ENCODE peak calls at places on chromosomes 16 and 17, in nine cellular contexts. One of them, this sample, is unnamed.

GRCh38 chr16:15485175-15485574 is 50.8 kb downstream of the BMERB1 start:
- DNase-seq in AG04450: no peak
- DNase-seq in progenitor cell of endocrine pancreas: no peak
- DNase-seq in lung: no peak
- DNase-seq in epithelial cell of esophagus: no peak
- DNase-seq in transverse colon: no peak
- DNase-seq in heart right ventricle: no peak
- DNase-seq in bronchial epithelial cell: no peak
- DNase-seq in CD4-positive, alpha-beta T cell: no peak
- DNase-seq in this sample: no peak

GRCh38 chr16:87996962-87997880 is 46.0 kb downstream of the BANP start:
- DNase-seq in bronchial epithelial cell: no peak
- DNase-seq in AG04450: no peak
- DNase-seq in transverse colon: no peak
- DNase-seq in lung: no peak
- DNase-seq in progenitor cell of endocrine pancreas: no peak
- DNase-seq in heart right ventricle: no peak
- DNase-seq in CD4-positive, alpha-beta T cell: no peak
- DNase-seq in epithelial cell of esophagus: no peak
- DNase-seq in this sample: no peak

GRCh38 chr17:6471531-6472465 is 27.5 kb downstream of the PIMREG start:
- DNase-seq in CD4-positive, alpha-beta T cell: no peak
- DNase-seq in AG04450: peak
- DNase-seq in heart right ventricle: no peak
- DNase-seq in epithelial cell of esophagus: peak
- DNase-seq in transverse colon: no peak
- DNase-seq in progenitor cell of endocrine pancreas: no peak
- DNase-seq in lung: no peak
- DNase-seq in bronchial epithelial cell: peak
- DNase-seq in this sample: peak

GRCh38 chr17:17905036-17905320 is 67.2 kb downstream of the TOM1L2 start:
- DNase-seq in progenitor cell of endocrine pancreas: no peak
- DNase-seq in transverse colon: no peak
- DNase-seq in epithelial cell of esophagus: no peak
- DNase-seq in lung: no peak
- DNase-seq in CD4-positive, alpha-beta T cell: no peak
- DNase-seq in bronchial epithelial cell: no peak
- DNase-seq in AG04450: no peak
- DNase-seq in heart right ventricle: no peak
- DNase-seq in this sample: no peak

GRCh38 chr17:43326490-43327275 is 72.1 kb upstream of the ARL4D start:
- DNase-seq in AG04450: no peak
- DNase-seq in progenitor cell of endocrine pancreas: no peak
- DNase-seq in transverse colon: no peak
- DNase-seq in heart right ventricle: no peak
- DNase-seq in bronchial epithelial cell: no peak
- DNase-seq in lung: no peak
- DNase-seq in CD4-positive, alpha-beta T cell: no peak
- DNase-seq in epithelial cell of esophagus: no peak
- DNase-seq in this sample: no peak

GRCh38 chr16:65062736-65063583 is 58.9 kb downstream of the CDH11 start:
- DNase-seq in AG04450: no peak
- DNase-seq in lung: peak
- DNase-seq in heart right ventricle: no peak
- DNase-seq in bronchial epithelial cell: no peak
- DNase-seq in transverse colon: no peak
- DNase-seq in progenitor cell of endocrine pancreas: no peak
- DNase-seq in epithelial cell of esophagus: no peak
- DNase-seq in CD4-positive, alpha-beta T cell: no peak
- DNase-seq in this sample: no peak

GRCh38 chr16:84072014-84072413 is 29.4 kb upstream of the SLC38A8 start:
- DNase-seq in progenitor cell of endocrine pancreas: no peak
- DNase-seq in CD4-positive, alpha-beta T cell: no peak
- DNase-seq in lung: no peak
- DNase-seq in AG04450: peak
- DNase-seq in heart right ventricle: no peak
- DNase-seq in bronchial epithelial cell: peak
- DNase-seq in transverse colon: no peak
- DNase-seq in epithelial cell of esophagus: peak
- DNase-seq in this sample: no peak

GRCh38 chr16:16797239-16797638 is 418.3 kb downstream of the NPIPA7 start:
- DNase-seq in CD4-positive, alpha-beta T cell: no peak
- DNase-seq in heart right ventricle: no peak
- DNase-seq in epithelial cell of esophagus: no peak
- DNase-seq in bronchial epithelial cell: no peak
- DNase-seq in lung: no peak
- DNase-seq in transverse colon: no peak
- DNase-seq in AG04450: no peak
- DNase-seq in progenitor cell of endocrine pancreas: no peak
- DNase-seq in this sample: no peak

GRCh38 chr17:13671771-13672170 is 70.0 kb upstream of the HS3ST3A1 start:
- DNase-seq in AG04450: no peak
- DNase-seq in heart right ventricle: no peak
- DNase-seq in lung: no peak
- DNase-seq in transverse colon: no peak
- DNase-seq in bronchial epithelial cell: peak
- DNase-seq in progenitor cell of endocrine pancreas: no peak
- DNase-seq in epithelial cell of esophagus: peak
- DNase-seq in CD4-positive, alpha-beta T cell: no peak
- DNase-seq in this sample: no peak

GRCh38 chr16:68298312-68298711 is 12.4 kb downstream of the SLC7A6OS start:
- DNase-seq in progenitor cell of endocrine pancreas: no peak
- DNase-seq in heart right ventricle: no peak
- DNase-seq in lung: no peak
- DNase-seq in epithelial cell of esophagus: no peak
- DNase-seq in transverse colon: no peak
- DNase-seq in bronchial epithelial cell: no peak
- DNase-seq in CD4-positive, alpha-beta T cell: no peak
- DNase-seq in AG04450: no peak
- DNase-seq in this sample: no peak

GRCh38 chr16:84588991-84589390 is 28.9 kb downstream of the COTL1 start:
- DNase-seq in transverse colon: no peak
- DNase-seq in lung: no peak
- DNase-seq in heart right ventricle: no peak
- DNase-seq in AG04450: no peak
- DNase-seq in epithelial cell of esophagus: no peak
- DNase-seq in progenitor cell of endocrine pancreas: no peak
- DNase-seq in bronchial epithelial cell: no peak
- DNase-seq in CD4-positive, alpha-beta T cell: no peak
- DNase-seq in this sample: no peak

GRCh38 chr16:1538804-1539520 is 5.5 kb downstream of the TMEM204 start:
- DNase-seq in CD4-positive, alpha-beta T cell: peak
- DNase-seq in heart right ventricle: peak
- DNase-seq in lung: no peak
- DNase-seq in progenitor cell of endocrine pancreas: no peak
- DNase-seq in epithelial cell of esophagus: no peak
- DNase-seq in bronchial epithelial cell: no peak
- DNase-seq in AG04450: no peak
- DNase-seq in transverse colon: no peak
- DNase-seq in this sample: no peak

GRCh38 chr17:76775021-76775420 is 37.1 kb downstream of the MFSD11 start:
- DNase-seq in transverse colon: no peak
- DNase-seq in heart right ventricle: no peak
- DNase-seq in CD4-positive, alpha-beta T cell: no peak
- DNase-seq in epithelial cell of esophagus: no peak
- DNase-seq in bronchial epithelial cell: no peak
- DNase-seq in progenitor cell of endocrine pancreas: no peak
- DNase-seq in lung: no peak
- DNase-seq in AG04450: no peak
- DNase-seq in this sample: no peak

DNA sequence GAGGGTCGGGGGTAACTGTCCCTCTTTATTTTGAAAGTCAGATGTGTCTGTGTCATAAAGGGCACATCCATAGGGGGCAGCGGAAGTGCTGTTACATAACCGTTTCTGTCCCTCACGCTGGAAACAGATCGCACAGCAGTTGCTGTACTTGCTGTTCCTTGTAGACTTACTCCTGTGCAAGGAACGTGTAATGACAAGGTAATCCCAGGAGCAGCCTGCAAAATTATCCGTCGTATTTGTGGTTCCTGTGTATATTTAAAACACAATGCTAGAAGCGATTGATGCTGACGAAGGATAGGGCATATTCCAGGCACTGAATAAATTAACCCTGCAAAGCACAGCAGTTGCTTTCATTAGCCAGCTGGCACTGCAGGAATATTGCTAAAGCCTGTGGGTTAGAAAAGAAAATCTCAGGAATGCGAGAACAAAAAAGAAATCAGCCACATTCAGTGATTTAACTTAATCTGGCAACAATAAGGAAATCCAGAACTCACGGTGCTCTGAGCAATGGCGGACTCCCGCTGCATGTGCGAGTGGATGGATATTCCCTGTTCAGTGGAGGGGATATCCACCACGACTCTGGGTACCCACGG is 76.2 kb downstream of the SPECC1 start:
- DNase-seq in bronchial epithelial cell: no peak
- DNase-seq in AG04450: no peak
- DNase-seq in transverse colon: no peak
- DNase-seq in heart right ventricle: no peak
- DNase-seq in epithelial cell of esophagus: no peak
- DNase-seq in progenitor cell of endocrine pancreas: no peak
- DNase-seq in lung: no peak
- DNase-seq in CD4-positive, alpha-beta T cell: no peak
- DNase-seq in this sample: no peak
- TF ChIP-seq CTCF in bronchial epithelial cell: no peak
- TF ChIP-seq CTCF in AG04450: no peak
- TF ChIP-seq CTCF in transverse colon: no peak
- TF ChIP-seq CTCF in heart right ventricle: no peak
- TF ChIP-seq CTCF in epithelial cell of esophagus: no peak
- TF ChIP-seq CTCF in progenitor cell of endocrine pancreas: no peak
- TF ChIP-seq CTCF in lung: no peak
- TF ChIP-seq CTCF in CD4-positive, alpha-beta T cell: no peak
- TF ChIP-seq CTCF in this sample: no peak

GRCh38 chr16:85724936-85725335 is 26.0 kb downstream of the C16orf74 start:
- DNase-seq in bronchial epithelial cell: no peak
- DNase-seq in lung: no peak
- DNase-seq in heart right ventricle: no peak
- DNase-seq in progenitor cell of endocrine pancreas: no peak
- DNase-seq in AG04450: no peak
- DNase-seq in epithelial cell of esophagus: no peak
- DNase-seq in CD4-positive, alpha-beta T cell: no peak
- DNase-seq in transverse colon: no peak
- DNase-seq in this sample: no peak

GRCh38 chr16:85729452-85729851 is 21.4 kb downstream of the C16orf74 start:
- DNase-seq in heart right ventricle: no peak
- DNase-seq in bronchial epithelial cell: no peak
- DNase-seq in epithelial cell of esophagus: no peak
- DNase-seq in progenitor cell of endocrine pancreas: no peak
- DNase-seq in CD4-positive, alpha-beta T cell: no peak
- DNase-seq in transverse colon: no peak
- DNase-seq in AG04450: no peak
- DNase-seq in lung: no peak
- DNase-seq in this sample: no peak

GRCh38 chr16:85729907-85730465 is 20.9 kb downstream of the C16orf74 start:
- DNase-seq in CD4-positive, alpha-beta T cell: no peak
- DNase-seq in AG04450: no peak
- DNase-seq in bronchial epithelial cell: no peak
- DNase-seq in progenitor cell of endocrine pancreas: no peak
- DNase-seq in lung: no peak
- DNase-seq in heart right ventricle: no peak
- DNase-seq in epithelial cell of esophagus: no peak
- DNase-seq in transverse colon: no peak
- DNase-seq in this sample: no peak

GRCh38 chr16:85731179-85731578 is 19.7 kb downstream of the C16orf74 start:
- DNase-seq in transverse colon: no peak
- DNase-seq in progenitor cell of endocrine pancreas: no peak
- DNase-seq in lung: no peak
- DNase-seq in CD4-positive, alpha-beta T cell: no peak
- DNase-seq in bronchial epithelial cell: no peak
- DNase-seq in heart right ventricle: no peak
- DNase-seq in AG04450: no peak
- DNase-seq in epithelial cell of esophagus: no peak
- DNase-seq in this sample: no peak

GRCh38 chr16:85728879-85729278 is 22.0 kb downstream of the C16orf74 start:
- DNase-seq in lung: no peak
- DNase-seq in transverse colon: no peak
- DNase-seq in epithelial cell of esophagus: no peak
- DNase-seq in AG04450: no peak
- DNase-seq in progenitor cell of endocrine pancreas: no peak
- DNase-seq in CD4-positive, alpha-beta T cell: no peak
- DNase-seq in heart right ventricle: no peak
- DNase-seq in bronchial epithelial cell: no peak
- DNase-seq in this sample: no peak
- TF ChIP-seq CTCF in lung: no peak
- TF ChIP-seq CTCF in transverse colon: no peak
- TF ChIP-seq CTCF in epithelial cell of esophagus: peak
- TF ChIP-seq CTCF in AG04450: peak
- TF ChIP-seq CTCF in progenitor cell of endocrine pancreas: peak
- TF ChIP-seq CTCF in CD4-positive, alpha-beta T cell: no peak
- TF ChIP-seq CTCF in heart right ventricle: no peak
- TF ChIP-seq CTCF in bronchial epithelial cell: peak
- TF ChIP-seq CTCF in this sample: no peak

GRCh38 chr17:80445152-80446110 is 30.5 kb downstream of the ENDOV start:
- DNase-seq in epithelial cell of esophagus: no peak
- DNase-seq in bronchial epithelial cell: no peak
- DNase-seq in progenitor cell of endocrine pancreas: no peak
- DNase-seq in transverse colon: no peak
- DNase-seq in CD4-positive, alpha-beta T cell: no peak
- DNase-seq in heart right ventricle: peak
- DNase-seq in AG04450: no peak
- DNase-seq in lung: no peak
- DNase-seq in this sample: no peak
- TF ChIP-seq CTCF in epithelial cell of esophagus: no peak
- TF ChIP-seq CTCF in bronchial epithelial cell: no peak
- TF ChIP-seq CTCF in progenitor cell of endocrine pancreas: no peak
- TF ChIP-seq CTCF in transverse colon: no peak
- TF ChIP-seq CTCF in CD4-positive, alpha-beta T cell: no peak
- TF ChIP-seq CTCF in heart right ventricle: no peak
- TF ChIP-seq CTCF in AG04450: no peak
- TF ChIP-seq CTCF in lung: no peak
- TF ChIP-seq CTCF in this sample: no peak

DNA sequence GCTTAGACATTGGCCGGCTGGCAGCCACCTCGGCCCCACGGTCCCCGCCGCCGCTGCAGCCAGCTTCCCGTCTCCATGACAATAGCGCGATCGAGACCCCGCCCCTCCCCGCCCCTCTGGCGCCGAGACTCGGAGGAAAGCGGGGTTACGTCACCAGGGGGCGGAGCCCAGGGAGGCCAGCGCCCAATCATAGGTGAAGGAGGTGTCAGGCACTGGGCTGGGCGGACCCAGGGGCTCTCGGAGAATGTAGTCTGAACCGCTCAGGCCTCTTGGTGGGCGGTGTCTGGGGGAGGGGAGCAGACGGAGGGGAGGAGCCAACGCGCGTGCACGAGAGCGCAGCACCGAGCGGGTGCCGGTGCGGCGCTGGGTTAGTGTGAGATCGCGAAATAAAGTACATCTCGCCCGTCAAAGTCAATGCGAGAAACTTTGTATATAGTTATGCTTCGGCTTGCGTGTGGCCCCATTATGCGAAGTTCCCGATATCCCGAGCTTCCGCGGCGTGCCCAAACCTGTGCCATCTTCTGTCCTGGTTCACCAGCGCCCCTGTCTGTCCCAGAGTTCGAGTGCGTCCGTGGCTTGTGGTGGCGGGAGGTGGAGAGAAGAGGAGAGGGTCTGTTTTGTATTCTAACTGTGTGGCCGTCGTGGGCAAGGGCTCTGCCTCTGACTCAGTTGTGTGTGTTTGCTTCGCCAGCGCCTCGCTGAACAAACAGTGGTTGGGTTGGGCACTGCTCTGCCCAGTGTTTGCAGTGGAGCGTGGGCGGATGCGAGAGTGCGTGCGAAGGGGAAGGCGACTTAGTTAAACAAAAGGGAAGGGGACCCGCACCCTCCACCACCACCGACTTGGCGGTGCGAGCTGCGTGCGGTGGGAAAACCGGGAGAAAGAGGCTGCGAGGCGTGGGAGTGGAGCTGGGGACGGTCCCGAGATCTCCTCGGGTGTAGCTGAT is 1.3 kb upstream of the IRX5 start:
- DNase-seq in epithelial cell of esophagus: peak
- DNase-seq in lung: peak
- DNase-seq in transverse colon: peak
- DNase-seq in CD4-positive, alpha-beta T cell: peak
- DNase-seq in progenitor cell of endocrine pancreas: peak
- DNase-seq in heart right ventricle: peak
- DNase-seq in bronchial epithelial cell: peak
- DNase-seq in AG04450: peak
- DNase-seq in this sample: peak
- TF ChIP-seq CTCF in epithelial cell of esophagus: peak
- TF ChIP-seq CTCF in lung: no peak
- TF ChIP-seq CTCF in transverse colon: no peak
- TF ChIP-seq CTCF in CD4-positive, alpha-beta T cell: no peak
- TF ChIP-seq CTCF in progenitor cell of endocrine pancreas: no peak
- TF ChIP-seq CTCF in heart right ventricle: peak
- TF ChIP-seq CTCF in bronchial epithelial cell: no peak
- TF ChIP-seq CTCF in AG04450: no peak
- TF ChIP-seq CTCF in this sample: no peak

This sample was measured in omental fat pad.